ENCODE peak calls at places on chromosomes 2 and 18, in eight cellular contexts. One of them, this sample, is unnamed.

GRCh38 chr2:26616864-26617135 is 24.4 kb downstream of the CIB4 start:
- DNase-seq in astrocyte of the cerebellum: no peak
- DNase-seq in NCI-H2081: no peak
- DNase-seq in PC-9: no peak
- DNase-seq in right lobe of liver: no peak
- DNase-seq in dermis microvascular lymphatic vessel endothelial cell: no peak
- DNase-seq in prostate gland: no peak
- DNase-seq in ovary: no peak
- DNase-seq in this sample: no peak

GRCh38 chr2:226767056-226767813 is 32.4 kb downstream of the IRS1 start:
- DNase-seq in astrocyte of the cerebellum: no peak
- DNase-seq in NCI-H2081: no peak
- DNase-seq in PC-9: no peak
- DNase-seq in right lobe of liver: no peak
- DNase-seq in dermis microvascular lymphatic vessel endothelial cell: no peak
- DNase-seq in prostate gland: no peak
- DNase-seq in ovary: no peak
- DNase-seq in this sample: no peak

GRCh38 chr2:239532305-239532649 is 131.5 kb upstream of the HDAC4 start:
- DNase-seq in astrocyte of the cerebellum: no peak
- DNase-seq in NCI-H2081: no peak
- DNase-seq in PC-9: no peak
- DNase-seq in right lobe of liver: no peak
- DNase-seq in dermis microvascular lymphatic vessel endothelial cell: no peak
- DNase-seq in prostate gland: no peak
- DNase-seq in ovary: no peak
- DNase-seq in this sample: no peak

GRCh38 chr2:131034122-131035051 is 58.9 kb downstream of the FAM168B start:
- DNase-seq in astrocyte of the cerebellum: no peak
- DNase-seq in NCI-H2081: peak; percentile 34
- DNase-seq in PC-9: peak; percentile 40
- DNase-seq in right lobe of liver: no peak
- DNase-seq in dermis microvascular lymphatic vessel endothelial cell: peak; percentile 10
- DNase-seq in prostate gland: no peak
- DNase-seq in ovary: peak; percentile 60
- DNase-seq in this sample: no peak

GRCh38 chr18:58567453-58568196 is 61.3 kb downstream of the ALPK2 start:
- DNase-seq in astrocyte of the cerebellum: peak; percentile 97
- DNase-seq in NCI-H2081: no peak
- DNase-seq in PC-9: peak; percentile 3
- DNase-seq in right lobe of liver: peak; percentile 28
- DNase-seq in dermis microvascular lymphatic vessel endothelial cell: no peak
- DNase-seq in prostate gland: peak; percentile 65
- DNase-seq in ovary: no peak
- DNase-seq in this sample: no peak

GRCh38 chr2:70525032-70525431 is 28.6 kb downstream of the TGFA start:
- DNase-seq in astrocyte of the cerebellum: no peak
- DNase-seq in NCI-H2081: no peak
- DNase-seq in PC-9: peak; percentile 81
- DNase-seq in right lobe of liver: no peak
- DNase-seq in dermis microvascular lymphatic vessel endothelial cell: no peak
- DNase-seq in prostate gland: no peak
- DNase-seq in ovary: no peak
- DNase-seq in this sample: no peak

GRCh38 chr2:193584001-193584400 is 1389.3 kb upstream of the TMEFF2 start:
- DNase-seq in astrocyte of the cerebellum: no peak
- DNase-seq in NCI-H2081: peak; percentile 71
- DNase-seq in PC-9: no peak
- DNase-seq in right lobe of liver: peak; percentile 46
- DNase-seq in dermis microvascular lymphatic vessel endothelial cell: no peak
- DNase-seq in prostate gland: no peak
- DNase-seq in ovary: no peak
- DNase-seq in this sample: no peak

GRCh38 chr18:63292844-63293683 is 26.5 kb downstream of the BCL2 start:
- DNase-seq in astrocyte of the cerebellum: no peak
- DNase-seq in NCI-H2081: no peak
- DNase-seq in PC-9: no peak
- DNase-seq in right lobe of liver: no peak
- DNase-seq in dermis microvascular lymphatic vessel endothelial cell: no peak
- DNase-seq in prostate gland: no peak
- DNase-seq in ovary: peak; percentile 36
- DNase-seq in this sample: no peak

GRCh38 chr2:212811946-212812345 is 273.3 kb upstream of the ERBB4 start:
- DNase-seq in astrocyte of the cerebellum: no peak
- DNase-seq in NCI-H2081: no peak
- DNase-seq in PC-9: no peak
- DNase-seq in right lobe of liver: no peak
- DNase-seq in dermis microvascular lymphatic vessel endothelial cell: no peak
- DNase-seq in prostate gland: no peak
- DNase-seq in ovary: no peak
- DNase-seq in this sample: no peak

GRCh38 chr2:42103829-42104228 is 56.0 kb downstream of the PKDCC start:
- DNase-seq in astrocyte of the cerebellum: no peak
- DNase-seq in NCI-H2081: no peak
- DNase-seq in PC-9: no peak
- DNase-seq in right lobe of liver: no peak
- DNase-seq in dermis microvascular lymphatic vessel endothelial cell: no peak
- DNase-seq in prostate gland: no peak
- DNase-seq in ovary: no peak
- DNase-seq in this sample: no peak

GRCh38 chr2:100008960-100009359 is 133.4 kb downstream of the AFF3 start:
- DNase-seq in astrocyte of the cerebellum: no peak
- DNase-seq in NCI-H2081: no peak
- DNase-seq in PC-9: no peak
- DNase-seq in right lobe of liver: no peak
- DNase-seq in dermis microvascular lymphatic vessel endothelial cell: no peak
- DNase-seq in prostate gland: no peak
- DNase-seq in ovary: no peak
- DNase-seq in this sample: no peak

GRCh38 chr2:36478332-36478738 is 119.6 kb downstream of the FEZ2 start:
- DNase-seq in astrocyte of the cerebellum: peak; percentile 91
- DNase-seq in NCI-H2081: no peak
- DNase-seq in PC-9: no peak
- DNase-seq in right lobe of liver: no peak
- DNase-seq in dermis microvascular lymphatic vessel endothelial cell: peak; percentile 94
- DNase-seq in prostate gland: no peak
- DNase-seq in ovary: peak; percentile 32
- DNase-seq in this sample: peak; percentile 72

GRCh38 chr2:44547713-44548112 is 186.0 kb downstream of the CAMKMT start:
- DNase-seq in astrocyte of the cerebellum: no peak
- DNase-seq in NCI-H2081: no peak
- DNase-seq in PC-9: no peak
- DNase-seq in right lobe of liver: no peak
- DNase-seq in dermis microvascular lymphatic vessel endothelial cell: no peak
- DNase-seq in prostate gland: no peak
- DNase-seq in ovary: no peak
- DNase-seq in this sample: no peak

GRCh38 chr2:9286553-9287399 is 80.2 kb downstream of the ASAP2 start:
- DNase-seq in astrocyte of the cerebellum: no peak
- DNase-seq in NCI-H2081: no peak
- DNase-seq in PC-9: peak; percentile 70
- DNase-seq in right lobe of liver: no peak
- DNase-seq in dermis microvascular lymphatic vessel endothelial cell: no peak
- DNase-seq in prostate gland: no peak
- DNase-seq in ovary: no peak
- DNase-seq in this sample: no peak

GRCh38 chr2:113282747-113283533 is 4.2 kb upstream of the PAX8 start:
- DNase-seq in astrocyte of the cerebellum: no peak
- DNase-seq in NCI-H2081: no peak
- DNase-seq in PC-9: peak; percentile 62
- DNase-seq in right lobe of liver: peak; percentile 87
- DNase-seq in dermis microvascular lymphatic vessel endothelial cell: no peak
- DNase-seq in prostate gland: peak; percentile 26
- DNase-seq in ovary: no peak
- DNase-seq in this sample: peak; percentile 80

GRCh38 chr2:152505495-152505906 is 170.5 kb downstream of the FMNL2 start:
- DNase-seq in astrocyte of the cerebellum: no peak
- DNase-seq in NCI-H2081: no peak
- DNase-seq in PC-9: peak; percentile 55
- DNase-seq in right lobe of liver: peak; percentile 39
- DNase-seq in dermis microvascular lymphatic vessel endothelial cell: peak; percentile 92
- DNase-seq in prostate gland: no peak
- DNase-seq in ovary: no peak
- DNase-seq in this sample: peak; percentile 61

GRCh38 chr18:74577019-74577418 is 20.7 kb upstream of the ZNF407 start:
- DNase-seq in astrocyte of the cerebellum: no peak
- DNase-seq in NCI-H2081: no peak
- DNase-seq in PC-9: no peak
- DNase-seq in right lobe of liver: no peak
- DNase-seq in dermis microvascular lymphatic vessel endothelial cell: no peak
- DNase-seq in prostate gland: no peak
- DNase-seq in ovary: no peak
- DNase-seq in this sample: no peak

GRCh38 chr2:187008111-187008510 is 159.1 kb upstream of the ZSWIM2 start:
- DNase-seq in astrocyte of the cerebellum: peak; percentile 48
- DNase-seq in NCI-H2081: no peak
- DNase-seq in PC-9: no peak
- DNase-seq in right lobe of liver: no peak
- DNase-seq in dermis microvascular lymphatic vessel endothelial cell: no peak
- DNase-seq in prostate gland: no peak
- DNase-seq in ovary: no peak
- DNase-seq in this sample: no peak

GRCh38 chr2:113965644-113966043 is 75.8 kb downstream of the ACTR3 start:
- DNase-seq in astrocyte of the cerebellum: no peak
- DNase-seq in NCI-H2081: peak; percentile 60
- DNase-seq in PC-9: no peak
- DNase-seq in right lobe of liver: no peak
- DNase-seq in dermis microvascular lymphatic vessel endothelial cell: peak; percentile 59
- DNase-seq in prostate gland: no peak
- DNase-seq in ovary: no peak
- DNase-seq in this sample: no peak

GRCh38 chr2:203549406-203549805 is 14.3 kb upstream of the RAPH1 start:
- DNase-seq in astrocyte of the cerebellum: no peak
- DNase-seq in NCI-H2081: no peak
- DNase-seq in PC-9: no peak
- DNase-seq in right lobe of liver: no peak
- DNase-seq in dermis microvascular lymphatic vessel endothelial cell: no peak
- DNase-seq in prostate gland: no peak
- DNase-seq in ovary: no peak
- DNase-seq in this sample: no peak

GRCh38 chr2:219688560-219689445 is 61.4 kb downstream of the SLC4A3 start:
- DNase-seq in astrocyte of the cerebellum: peak; percentile 76
- DNase-seq in NCI-H2081: no peak
- DNase-seq in PC-9: peak; percentile 78
- DNase-seq in right lobe of liver: no peak
- DNase-seq in dermis microvascular lymphatic vessel endothelial cell: no peak
- DNase-seq in prostate gland: no peak
- DNase-seq in ovary: no peak
- DNase-seq in this sample: peak; percentile 76

GRCh38 chr2:190466819-190467444 is 58.8 kb downstream of the MFSD6 start:
- DNase-seq in astrocyte of the cerebellum: no peak
- DNase-seq in NCI-H2081: peak; percentile 80
- DNase-seq in PC-9: no peak
- DNase-seq in right lobe of liver: no peak
- DNase-seq in dermis microvascular lymphatic vessel endothelial cell: no peak
- DNase-seq in prostate gland: no peak
- DNase-seq in ovary: no peak
- DNase-seq in this sample: no peak

GRCh38 chr2:241036964-241037421 is 38.6 kb downstream of the SNED1 start:
- DNase-seq in astrocyte of the cerebellum: no peak
- DNase-seq in NCI-H2081: no peak
- DNase-seq in PC-9: no peak
- DNase-seq in right lobe of liver: no peak
- DNase-seq in dermis microvascular lymphatic vessel endothelial cell: no peak
- DNase-seq in prostate gland: no peak
- DNase-seq in ovary: no peak
- DNase-seq in this sample: no peak

GRCh38 chr18:54169710-54170403 is 54.6 kb downstream of the MBD2 start:
- DNase-seq in astrocyte of the cerebellum: no peak
- DNase-seq in NCI-H2081: no peak
- DNase-seq in PC-9: no peak
- DNase-seq in right lobe of liver: no peak
- DNase-seq in dermis microvascular lymphatic vessel endothelial cell: no peak
- DNase-seq in prostate gland: no peak
- DNase-seq in ovary: no peak
- DNase-seq in this sample: no peak

GRCh38 chr2:237894986-237895543 is 35.6 kb downstream of the RAMP1 start:
- DNase-seq in astrocyte of the cerebellum: no peak
- DNase-seq in NCI-H2081: no peak
- DNase-seq in PC-9: no peak
- DNase-seq in right lobe of liver: no peak
- DNase-seq in dermis microvascular lymphatic vessel endothelial cell: no peak
- DNase-seq in prostate gland: no peak
- DNase-seq in ovary: no peak
- DNase-seq in this sample: peak; percentile 46

GRCh38 chr2:182866095-182866460 is 359 bp downstream of the FRZB start:
- DNase-seq in astrocyte of the cerebellum: no peak
- DNase-seq in NCI-H2081: no peak
- DNase-seq in PC-9: no peak
- DNase-seq in right lobe of liver: no peak
- DNase-seq in dermis microvascular lymphatic vessel endothelial cell: peak; percentile 2
- DNase-seq in prostate gland: no peak
- DNase-seq in ovary: peak; percentile 32
- DNase-seq in this sample: peak; percentile 80

GRCh38 chr18:48831113-48831759 is 119.5 kb downstream of the SMAD7 start:
- DNase-seq in astrocyte of the cerebellum: no peak
- DNase-seq in NCI-H2081: no peak
- DNase-seq in PC-9: no peak
- DNase-seq in right lobe of liver: no peak
- DNase-seq in dermis microvascular lymphatic vessel endothelial cell: no peak
- DNase-seq in prostate gland: no peak
- DNase-seq in ovary: no peak
- DNase-seq in this sample: peak; percentile 40

GRCh38 chr2:47867205-47867604 is 39.1 kb downstream of the FBXO11 start:
- DNase-seq in astrocyte of the cerebellum: peak; percentile 54
- DNase-seq in NCI-H2081: peak; percentile 52
- DNase-seq in PC-9: no peak
- DNase-seq in right lobe of liver: no peak
- DNase-seq in dermis microvascular lymphatic vessel endothelial cell: peak; percentile 98
- DNase-seq in prostate gland: no peak
- DNase-seq in ovary: no peak
- DNase-seq in this sample: no peak

GRCh38 chr2:228705331-228705730 is 523.8 kb upstream of the SPHKAP start:
- DNase-seq in astrocyte of the cerebellum: no peak
- DNase-seq in NCI-H2081: no peak
- DNase-seq in PC-9: no peak
- DNase-seq in right lobe of liver: no peak
- DNase-seq in dermis microvascular lymphatic vessel endothelial cell: no peak
- DNase-seq in prostate gland: no peak
- DNase-seq in ovary: no peak
- DNase-seq in this sample: no peak

GRCh38 chr18:1018211-1018651 is 113.6 kb downstream of the ADCYAP1 start:
- DNase-seq in astrocyte of the cerebellum: peak; percentile 84
- DNase-seq in NCI-H2081: peak; percentile 78
- DNase-seq in PC-9: no peak
- DNase-seq in right lobe of liver: no peak
- DNase-seq in dermis microvascular lymphatic vessel endothelial cell: no peak
- DNase-seq in prostate gland: no peak
- DNase-seq in ovary: no peak
- DNase-seq in this sample: no peak

GRCh38 chr2:161217597-161218185 is 57.5 kb downstream of the TANK start:
- DNase-seq in astrocyte of the cerebellum: no peak
- DNase-seq in NCI-H2081: no peak
- DNase-seq in PC-9: no peak
- DNase-seq in right lobe of liver: no peak
- DNase-seq in dermis microvascular lymphatic vessel endothelial cell: no peak
- DNase-seq in prostate gland: no peak
- DNase-seq in ovary: no peak
- DNase-seq in this sample: no peak

GRCh38 chr18:28594034-28594433 is 417.1 kb upstream of the CDH2 start:
- DNase-seq in astrocyte of the cerebellum: no peak
- DNase-seq in NCI-H2081: no peak
- DNase-seq in PC-9: no peak
- DNase-seq in right lobe of liver: no peak
- DNase-seq in dermis microvascular lymphatic vessel endothelial cell: no peak
- DNase-seq in prostate gland: no peak
- DNase-seq in ovary: no peak
- DNase-seq in this sample: no peak

GRCh38 chr2:241540391-241540765 is 18.2 kb upstream of the BOK start:
- DNase-seq in astrocyte of the cerebellum: no peak
- DNase-seq in NCI-H2081: no peak
- DNase-seq in PC-9: peak; percentile 50
- DNase-seq in right lobe of liver: no peak
- DNase-seq in dermis microvascular lymphatic vessel endothelial cell: no peak
- DNase-seq in prostate gland: no peak
- DNase-seq in ovary: no peak
- DNase-seq in this sample: no peak

GRCh38 chr2:31337197-31337596 is 77.3 kb downstream of the XDH start:
- DNase-seq in astrocyte of the cerebellum: no peak
- DNase-seq in NCI-H2081: no peak
- DNase-seq in PC-9: no peak
- DNase-seq in right lobe of liver: no peak
- DNase-seq in dermis microvascular lymphatic vessel endothelial cell: no peak
- DNase-seq in prostate gland: no peak
- DNase-seq in ovary: no peak
- DNase-seq in this sample: no peak

This sample was measured in aorta.